ENCODE peak calls at places on chromosomes 1 and 21, in eight cellular contexts. D is GM20000; A is Ammon's horn; H is NCI-H2081 treated with DMSO at 0.1 percent for 48 hours; C is activated T-cell treated with anti-CD3 and anti-CD28 coated beads for 1 hour; E is T47D; X is stimulated activated CD4-positive, alpha-beta T cell treated with anti-CD3 and anti-CD28 coated beads, Interleukin-15, amount 100 ng/mL, for 1 hour; Y is hippocampal formation. U is an unnamed sample.

GRCh38 chr1:168504064-168504837 is 39.5 kb downstream of the XCL2 start:
- DNase-seq in D (peak), A (peak), H (no peak), C (no peak), E (no peak), X (no peak), Y (peak), U (no peak)

GRCh38 chr1:82506970-82507369 is 706.2 kb downstream of the ADGRL2 start:
- DNase-seq in D (no peak), A (no peak), H (no peak), C (no peak), E (no peak), X (no peak), Y (no peak), U (no peak)

GRCh38 chr1:187624812-187625542 is 796.2 kb downstream of the PLA2G4A start:
- DNase-seq in D (no peak), A (no peak), H (no peak), C (no peak), E (no peak), X (no peak), Y (no peak), U (no peak)

GRCh38 chr1:165903672-165904071 is 76.3 kb downstream of the UCK2 start:
- DNase-seq in D (no peak), A (peak), H (no peak), C (no peak), E (no peak), X (no peak), Y (no peak), U (no peak)

GRCh38 chr1:27563407-27564263 is 40.3 kb downstream of the AHDC1 start:
- DNase-seq in D (no peak), A (no peak), H (no peak), C (no peak), E (no peak), X (no peak), Y (no peak), U (no peak)

GRCh38 chr21:32334980-32335471 is 36.4 kb downstream of the MRAP start:
- DNase-seq in D (no peak), A (peak), H (no peak), C (no peak), E (no peak), X (no peak), Y (peak), U (no peak)

GRCh38 chr1:230575886-230576477 is 66.3 kb upstream of the COG2 start:
- DNase-seq in D (no peak), A (no peak), H (no peak), C (no peak), E (no peak), X (no peak), Y (no peak), U (no peak)

GRCh38 chr1:45490121-45490622 is 791 bp downstream of the TESK2 start:
- DNase-seq in D (no peak), A (no peak), H (no peak), C (no peak), E (no peak), X (no peak), Y (no peak), U (no peak)

GRCh38 chr1:100528861-100529260 is 9.1 kb upstream of the GPR88 start:
- DNase-seq in D (no peak), A (no peak), H (no peak), C (no peak), E (no peak), X (no peak), Y (no peak), U (no peak)

GRCh38 chr1:11858968-11859871 is 475 bp upstream of the NPPB start:
- DNase-seq in D (peak), A (no peak), H (no peak), C (peak), E (peak), X (peak), Y (no peak), U (peak)

GRCh38 chr21:32134441-32135159 is 144.2 kb downstream of the MIS18A start:
- DNase-seq in D (no peak), A (no peak), H (no peak), C (no peak), E (no peak), X (no peak), Y (no peak), U (no peak)

GRCh38 chr1:180981596-180982387 is 40.9 kb downstream of the STX6 start:
- DNase-seq in D (peak), A (peak), H (no peak), C (peak), E (no peak), X (no peak), Y (no peak), U (no peak)

GRCh38 chr1:101592861-101593260 is 356.0 kb downstream of the S1PR1 start:
- DNase-seq in D (no peak), A (no peak), H (peak), C (no peak), E (no peak), X (no peak), Y (no peak), U (no peak)

GRCh38 chr1:31182352-31182751 is 57.3 kb downstream of the NKAIN1 start:
- DNase-seq in D (peak), A (peak), H (no peak), C (peak), E (peak), X (peak), Y (peak), U (peak)

GRCh38 chr1:225554216-225554812 is 98.6 kb downstream of the ENAH start:
- DNase-seq in D (peak), A (no peak), H (no peak), C (no peak), E (no peak), X (no peak), Y (no peak), U (no peak)

GRCh38 chr1:91603409-91603808 is 102.8 kb downstream of the CDC7 start:
- DNase-seq in D (no peak), A (no peak), H (no peak), C (no peak), E (no peak), X (no peak), Y (no peak), U (no peak)

GRCh38 chr1:16114527-16115467 is 41.1 kb downstream of the EPHA2 start:
- DNase-seq in D (no peak), A (no peak), H (no peak), C (no peak), E (no peak), X (no peak), Y (no peak), U (no peak)

GRCh38 chr1:34846265-34846664 is 13.3 kb downstream of the SMIM12 start:
- DNase-seq in D (no peak), A (no peak), H (no peak), C (no peak), E (no peak), X (no peak), Y (no peak), U (no peak)

U was measured in central memory CD8-positive, alpha-beta T cell.